ENCODE peak calls at places on chromosome 22, in five cellular contexts. S is GM23338, K is heart right ventricle, X is neuronal stem cell, U is brain microvascular endothelial cell. R is an unnamed sample.
A peak's percentile ranks its signal among the peaks of the same experiment; 100 is the strongest.

GRCh38 chr22:48574776-48575566 is 1252.7 kb downstream of the BRD1 start:
- DNase-seq in K (no peak), U (no peak), S (peak; percentile 66), X (peak; percentile 74), R (no peak)

GRCh38 chr22:20456064-20456721 is 18.6 kb upstream of the SCARF2 start:
- DNase-seq in S (peak; percentile 96), K (peak; percentile 75), U (peak; percentile 64), X (peak; percentile 71), R (peak; percentile 75)

GRCh38 chr22:20752873-20753272 is 21.0 kb upstream of the SERPIND1 start:
- DNase-seq in S (no peak), K (no peak), X (no peak), U (no peak), R (no peak)

GRCh38 chr22:19597399-19597735 is 73.2 kb upstream of the CLDN5 start:
- DNase-seq in U (no peak), K (no peak), S (no peak), X (no peak), R (no peak)

GRCh38 chr22:46761539-46762237 is 762 bp upstream of the TBC1D22A start:
- DNase-seq in S (peak; percentile 45), X (peak; percentile 23), K (no peak), U (no peak), R (no peak)

GRCh38 chr22:25622011-25622410 is 57.5 kb downstream of the GRK3 start:
- DNase-seq in S (no peak), U (no peak), K (no peak), X (no peak), R (no peak)

GRCh38 chr22:30556388-30556787 is 9.8 kb upstream of the SEC14L6 start:
- DNase-seq in U (no peak), S (peak; percentile 41), K (no peak), X (no peak), R (no peak)

GRCh38 chr22:41491379-41492100 is 22.6 kb downstream of the ACO2 start:
- DNase-seq in U (no peak), K (no peak), S (no peak), X (no peak), R (no peak)

GRCh38 chr22:24291538-24292201 is 21.0 kb downstream of the SPECC1L start:
- DNase-seq in S (no peak), K (no peak), X (no peak), U (no peak), R (no peak)

GRCh38 chr22:20116376-20116950 is 559 bp downstream of the RANBP1 start:
- DNase-seq in S (peak; percentile 20), K (peak; percentile 35), X (no peak), U (no peak), R (no peak)

GRCh38 chr22:35510481-35510934 is 30.1 kb upstream of the RASD2 start:
- DNase-seq in X (no peak), U (no peak), S (no peak), K (no peak), R (no peak)

GRCh38 chr22:30245181-30245984 is 1.2 kb downstream of the LIF start:
- DNase-seq in X (no peak), U (no peak), S (peak; percentile 75), K (no peak), R (no peak)

GRCh38 chr22:42641801-42642413 is 1.5 kb upstream of the ATP5MGL start:
- DNase-seq in K (no peak), X (no peak), U (no peak), S (no peak), R (no peak)
- H3K27ac ChIP-seq in K (peak overlapping the region; percentile 94), X (no peak overlapping the region), U (peak overlapping the region; percentile 40), S (no peak overlapping the region), R (no peak overlapping the region)

GRCh38 chr22:23097412-23098229 is 27.3 kb downstream of the GNAZ start:
- DNase-seq in X (no peak), U (no peak), S (no peak), K (no peak), R (no peak)

GRCh38 chr22:23094260-23094659 is 23.9 kb downstream of the GNAZ start:
- DNase-seq in K (no peak), U (no peak), S (no peak), X (no peak), R (no peak)

GRCh38 chr22:23093090-23093788 is 22.9 kb downstream of the GNAZ start:
- DNase-seq in S (no peak), U (no peak), K (no peak), X (no peak), R (no peak)

GRCh38 chr22:23094695-23095466 is 24.6 kb downstream of the GNAZ start:
- DNase-seq in U (no peak), S (peak; percentile 32), X (no peak), K (no peak), R (no peak)

GRCh38 chr22:23095467-23096342 is 25.4 kb downstream of the GNAZ start:
- DNase-seq in S (no peak), K (no peak), X (no peak), U (no peak), R (no peak)
- H3K27ac ChIP-seq in S (no peak overlapping the region), K (no peak overlapping the region), X (no peak overlapping the region), U (no peak overlapping the region), R (no peak overlapping the region)

GRCh38 chr22:37681556-37682049 is 4.5 kb upstream of the NOL12 start:
- DNase-seq in K (peak; percentile 76), S (peak; percentile 91), X (peak; percentile 63), U (peak; percentile 70), R (no peak)
- H3K27ac ChIP-seq in K (no peak overlapping the region), S (no peak overlapping the region), X (no peak overlapping the region), U (peak overlapping the region; percentile 5), R (peak overlapping the region; percentile 70)

GRCh38 chr22:49972163-49973017 is 11.8 kb downstream of the PIM3 start:
- DNase-seq in U (no peak), S (no peak), K (peak; percentile 9), X (no peak), R (no peak)

GRCh38 chr22:49977578-49977977 is 17.0 kb downstream of the PIM3 start:
- DNase-seq in X (no peak), K (no peak), S (no peak), U (no peak), R (no peak)

GRCh38 chr22:49976439-49977175 is 16.0 kb downstream of the PIM3 start:
- DNase-seq in S (no peak), K (no peak), U (no peak), X (no peak), R (no peak)

GRCh38 chr22:49973018-49973965 is 12.7 kb downstream of the PIM3 start:
- DNase-seq in X (no peak), U (no peak), S (no peak), K (no peak), R (no peak)

DNA sequence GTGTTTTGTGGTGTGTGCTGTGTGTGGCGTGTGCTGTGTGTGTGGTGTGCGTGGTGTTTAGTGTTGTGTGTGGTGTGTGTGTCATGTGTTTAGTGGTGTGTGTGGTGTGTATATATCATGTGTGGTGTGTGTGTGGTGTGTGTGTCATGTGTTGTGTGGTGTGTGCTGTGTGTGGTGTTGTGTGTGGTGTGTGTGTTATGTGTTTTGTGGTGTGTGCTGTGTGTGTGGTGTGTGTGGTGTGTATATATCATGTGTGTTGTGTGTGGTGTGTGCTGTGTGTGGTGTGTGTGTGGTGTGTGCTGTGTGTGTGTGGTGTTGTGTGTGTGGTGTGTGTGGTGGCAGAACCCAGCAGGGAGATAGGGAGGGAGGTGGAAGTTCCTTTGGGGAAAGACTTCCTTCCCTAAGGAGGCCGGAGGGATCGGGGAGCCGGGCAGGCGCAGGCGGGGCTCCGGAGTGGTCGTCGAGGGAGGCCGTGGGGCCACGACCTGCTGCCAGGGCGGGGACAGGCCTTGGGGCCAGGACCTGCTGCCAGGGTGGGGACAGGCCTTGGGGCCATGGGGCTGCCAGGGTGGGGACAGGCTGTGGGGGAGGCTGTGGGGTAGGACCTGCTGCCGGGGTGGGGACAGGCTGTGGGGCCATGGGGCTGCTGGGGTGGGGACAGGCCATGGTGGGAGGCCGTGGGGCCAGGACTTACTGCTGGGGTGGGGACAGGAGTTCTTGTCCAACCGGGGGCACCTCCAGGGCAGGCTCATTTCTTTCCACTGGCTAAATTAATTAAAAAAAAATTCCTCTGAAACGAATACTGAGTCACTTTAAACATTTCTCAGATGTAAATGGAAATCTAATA is 15.2 kb downstream of the PIM3 start:
- DNase-seq in X (no peak), S (peak; percentile 67), U (no peak), K (no peak), R (no peak)
- H3K27ac ChIP-seq in X (no peak overlapping the region), S (no peak overlapping the region), U (no peak overlapping the region), K (no peak overlapping the region), R (no peak overlapping the region)

GRCh38 chr22:39254789-39255298 is 10.1 kb upstream of the PDGFB start:
- DNase-seq in X (no peak), U (peak; percentile 48), S (no peak), K (peak; percentile 76), R (no peak)
- H3K27ac ChIP-seq in X (peak overlapping the region; percentile 18), U (peak overlapping the region; percentile 7), S (no peak overlapping the region), K (peak overlapping the region; percentile 92), R (peak overlapping the region; percentile 71)

GRCh38 chr22:22988150-22988549 is 82.2 kb upstream of the GNAZ start:
- DNase-seq in S (no peak), K (no peak), U (no peak), X (no peak), R (no peak)

GRCh38 chr22:22984967-22985366 is 85.4 kb upstream of the GNAZ start:
- DNase-seq in K (no peak), U (no peak), S (no peak), X (no peak), R (no peak)

GRCh38 chr22:22988785-22989184 is 81.5 kb upstream of the GNAZ start:
- DNase-seq in U (no peak), S (no peak), X (no peak), K (no peak), R (no peak)

GRCh38 chr22:22986008-22986407 is 84.3 kb upstream of the GNAZ start:
- DNase-seq in U (no peak), K (no peak), S (no peak), X (no peak), R (no peak)

DNA sequence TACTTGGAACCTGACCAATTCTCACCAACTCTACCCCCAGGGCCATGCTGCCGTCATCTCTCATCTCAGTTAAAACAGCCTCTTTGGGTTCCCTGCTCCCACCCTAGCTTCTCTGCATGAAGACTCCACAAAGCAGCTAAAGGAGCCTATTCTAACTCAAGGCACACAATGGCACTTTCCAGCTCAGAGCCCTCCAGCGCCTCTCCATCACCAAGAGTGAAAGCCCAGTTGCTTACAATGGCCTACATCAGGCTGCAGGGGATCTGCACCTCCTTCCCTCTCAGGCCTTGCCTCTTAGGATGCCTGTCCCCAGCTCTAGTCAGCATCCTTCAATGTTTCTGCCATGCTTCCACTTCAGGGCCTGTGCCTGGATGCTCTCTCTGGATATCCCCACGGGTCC is 83.7 kb upstream of the GNAZ start:
- DNase-seq in S (no peak), K (no peak), U (no peak), X (no peak), R (no peak)
- H3K27ac ChIP-seq in S (no peak overlapping the region), K (no peak overlapping the region), U (no peak overlapping the region), X (no peak overlapping the region), R (no peak overlapping the region)